ENCODE peak calls at places on chromosomes 3 and 15, in eight cellular contexts. One of them, this sample, is unnamed.

GRCh38 chr15:92655178-92655995 is at the start of gene FAM174B:
- DNase-seq in AG04450: no peak
- DNase-seq in cardiac fibroblast: no peak
- DNase-seq in GM23248: peak
- DNase-seq in myocyte: peak
- DNase-seq in stimulated activated CD4-positive, alpha-beta T cell treated with anti-CD3 and anti-CD28 coated beads, Interleukin-12 subunit alpha, Interleukin-12 subunit beta, amount 100 ng/mL, for 4 hours: peak
- DNase-seq in amygdala: no peak
- DNase-seq in NCI-H748 treated with DMSO at 0.1 percent for 48 hours: peak
- DNase-seq in this sample: peak

GRCh38 chr15:68227806-68228142 is 1.8 kb downstream of the CLN6 start:
- DNase-seq in stimulated activated CD4-positive, alpha-beta T cell treated with anti-CD3 and anti-CD28 coated beads, Interleukin-12 subunit alpha, Interleukin-12 subunit beta, amount 100 ng/mL, for 4 hours: no peak
- DNase-seq in cardiac fibroblast: no peak
- DNase-seq in myocyte: no peak
- DNase-seq in GM23248: no peak
- DNase-seq in AG04450: no peak
- DNase-seq in NCI-H748 treated with DMSO at 0.1 percent for 48 hours: no peak
- DNase-seq in amygdala: no peak
- DNase-seq in this sample: no peak

GRCh38 chr3:46551615-46552014 is 14.5 kb downstream of the LRRC2 start:
- DNase-seq in AG04450: no peak
- DNase-seq in cardiac fibroblast: peak
- DNase-seq in NCI-H748 treated with DMSO at 0.1 percent for 48 hours: no peak
- DNase-seq in myocyte: no peak
- DNase-seq in amygdala: no peak
- DNase-seq in GM23248: no peak
- DNase-seq in stimulated activated CD4-positive, alpha-beta T cell treated with anti-CD3 and anti-CD28 coated beads, Interleukin-12 subunit alpha, Interleukin-12 subunit beta, amount 100 ng/mL, for 4 hours: no peak
- DNase-seq in this sample: no peak

GRCh38 chr15:49831206-49831965 is 210.5 kb downstream of the DTWD1 start:
- DNase-seq in cardiac fibroblast: peak
- DNase-seq in stimulated activated CD4-positive, alpha-beta T cell treated with anti-CD3 and anti-CD28 coated beads, Interleukin-12 subunit alpha, Interleukin-12 subunit beta, amount 100 ng/mL, for 4 hours: no peak
- DNase-seq in myocyte: peak
- DNase-seq in amygdala: no peak
- DNase-seq in GM23248: peak
- DNase-seq in AG04450: no peak
- DNase-seq in NCI-H748 treated with DMSO at 0.1 percent for 48 hours: no peak
- DNase-seq in this sample: no peak

GRCh38 chr3:13543251-13543650 is 5.7 kb upstream of the FBLN2 start:
- DNase-seq in cardiac fibroblast: peak
- DNase-seq in AG04450: peak
- DNase-seq in GM23248: peak
- DNase-seq in amygdala: no peak
- DNase-seq in stimulated activated CD4-positive, alpha-beta T cell treated with anti-CD3 and anti-CD28 coated beads, Interleukin-12 subunit alpha, Interleukin-12 subunit beta, amount 100 ng/mL, for 4 hours: no peak
- DNase-seq in NCI-H748 treated with DMSO at 0.1 percent for 48 hours: no peak
- DNase-seq in myocyte: peak
- DNase-seq in this sample: no peak

GRCh38 chr3:130934442-130935089 is 40.7 kb downstream of the ATP2C1 start:
- DNase-seq in GM23248: peak
- DNase-seq in AG04450: no peak
- DNase-seq in myocyte: no peak
- DNase-seq in NCI-H748 treated with DMSO at 0.1 percent for 48 hours: no peak
- DNase-seq in cardiac fibroblast: no peak
- DNase-seq in amygdala: no peak
- DNase-seq in stimulated activated CD4-positive, alpha-beta T cell treated with anti-CD3 and anti-CD28 coated beads, Interleukin-12 subunit alpha, Interleukin-12 subunit beta, amount 100 ng/mL, for 4 hours: no peak
- DNase-seq in this sample: no peak

GRCh38 chr15:73704869-73705645 is 20.9 kb downstream of the CD276 start:
- DNase-seq in cardiac fibroblast: peak
- DNase-seq in NCI-H748 treated with DMSO at 0.1 percent for 48 hours: no peak
- DNase-seq in myocyte: peak
- DNase-seq in GM23248: peak
- DNase-seq in stimulated activated CD4-positive, alpha-beta T cell treated with anti-CD3 and anti-CD28 coated beads, Interleukin-12 subunit alpha, Interleukin-12 subunit beta, amount 100 ng/mL, for 4 hours: peak
- DNase-seq in AG04450: no peak
- DNase-seq in amygdala: no peak
- DNase-seq in this sample: peak

GRCh38 chr15:74133703-74134386 is 3.5 kb downstream of the ISLR2 start:
- DNase-seq in stimulated activated CD4-positive, alpha-beta T cell treated with anti-CD3 and anti-CD28 coated beads, Interleukin-12 subunit alpha, Interleukin-12 subunit beta, amount 100 ng/mL, for 4 hours: no peak
- DNase-seq in myocyte: no peak
- DNase-seq in AG04450: no peak
- DNase-seq in NCI-H748 treated with DMSO at 0.1 percent for 48 hours: no peak
- DNase-seq in GM23248: no peak
- DNase-seq in amygdala: no peak
- DNase-seq in cardiac fibroblast: no peak
- DNase-seq in this sample: no peak

GRCh38 chr15:101808201-101808600 is 3.8 kb upstream of the OR4F15 start:
- DNase-seq in stimulated activated CD4-positive, alpha-beta T cell treated with anti-CD3 and anti-CD28 coated beads, Interleukin-12 subunit alpha, Interleukin-12 subunit beta, amount 100 ng/mL, for 4 hours: no peak
- DNase-seq in cardiac fibroblast: peak
- DNase-seq in amygdala: no peak
- DNase-seq in AG04450: peak
- DNase-seq in GM23248: peak
- DNase-seq in NCI-H748 treated with DMSO at 0.1 percent for 48 hours: no peak
- DNase-seq in myocyte: peak
- DNase-seq in this sample: no peak

GRCh38 chr3:194368918-194369317 is 625 bp downstream of the LRRC15 start:
- DNase-seq in amygdala: no peak
- DNase-seq in stimulated activated CD4-positive, alpha-beta T cell treated with anti-CD3 and anti-CD28 coated beads, Interleukin-12 subunit alpha, Interleukin-12 subunit beta, amount 100 ng/mL, for 4 hours: no peak
- DNase-seq in NCI-H748 treated with DMSO at 0.1 percent for 48 hours: no peak
- DNase-seq in myocyte: no peak
- DNase-seq in cardiac fibroblast: no peak
- DNase-seq in AG04450: no peak
- DNase-seq in GM23248: no peak
- DNase-seq in this sample: no peak

GRCh38 chr3:146308682-146309081 is 57.8 kb upstream of the PLSCR4 start:
- DNase-seq in AG04450: peak
- DNase-seq in myocyte: peak
- DNase-seq in GM23248: peak
- DNase-seq in cardiac fibroblast: peak
- DNase-seq in amygdala: no peak
- DNase-seq in NCI-H748 treated with DMSO at 0.1 percent for 48 hours: no peak
- DNase-seq in stimulated activated CD4-positive, alpha-beta T cell treated with anti-CD3 and anti-CD28 coated beads, Interleukin-12 subunit alpha, Interleukin-12 subunit beta, amount 100 ng/mL, for 4 hours: no peak
- DNase-seq in this sample: no peak

GRCh38 chr3:43497905-43498365 is 123.9 kb downstream of the ANO10 start:
- DNase-seq in myocyte: no peak
- DNase-seq in NCI-H748 treated with DMSO at 0.1 percent for 48 hours: no peak
- DNase-seq in amygdala: no peak
- DNase-seq in stimulated activated CD4-positive, alpha-beta T cell treated with anti-CD3 and anti-CD28 coated beads, Interleukin-12 subunit alpha, Interleukin-12 subunit beta, amount 100 ng/mL, for 4 hours: no peak
- DNase-seq in cardiac fibroblast: peak
- DNase-seq in GM23248: peak
- DNase-seq in AG04450: no peak
- DNase-seq in this sample: no peak

GRCh38 chr3:157226173-157226847 is 66.4 kb upstream of the CCNL1 start:
- DNase-seq in amygdala: no peak
- DNase-seq in NCI-H748 treated with DMSO at 0.1 percent for 48 hours: no peak
- DNase-seq in stimulated activated CD4-positive, alpha-beta T cell treated with anti-CD3 and anti-CD28 coated beads, Interleukin-12 subunit alpha, Interleukin-12 subunit beta, amount 100 ng/mL, for 4 hours: no peak
- DNase-seq in GM23248: peak
- DNase-seq in AG04450: no peak
- DNase-seq in myocyte: no peak
- DNase-seq in cardiac fibroblast: peak
- DNase-seq in this sample: no peak

GRCh38 chr3:116905805-116906204 is 196.2 kb downstream of the TUSC7 start:
- DNase-seq in AG04450: no peak
- DNase-seq in myocyte: peak
- DNase-seq in stimulated activated CD4-positive, alpha-beta T cell treated with anti-CD3 and anti-CD28 coated beads, Interleukin-12 subunit alpha, Interleukin-12 subunit beta, amount 100 ng/mL, for 4 hours: no peak
- DNase-seq in amygdala: no peak
- DNase-seq in GM23248: peak
- DNase-seq in NCI-H748 treated with DMSO at 0.1 percent for 48 hours: no peak
- DNase-seq in cardiac fibroblast: no peak
- DNase-seq in this sample: no peak

GRCh38 chr15:95105229-95105628 is 873.9 kb downstream of the MCTP2 start:
- DNase-seq in myocyte: no peak
- DNase-seq in cardiac fibroblast: peak
- DNase-seq in GM23248: peak
- DNase-seq in stimulated activated CD4-positive, alpha-beta T cell treated with anti-CD3 and anti-CD28 coated beads, Interleukin-12 subunit alpha, Interleukin-12 subunit beta, amount 100 ng/mL, for 4 hours: no peak
- DNase-seq in NCI-H748 treated with DMSO at 0.1 percent for 48 hours: no peak
- DNase-seq in AG04450: no peak
- DNase-seq in amygdala: no peak
- DNase-seq in this sample: no peak

GRCh38 chr15:82043130-82043673 is 2.6 kb downstream of the MEX3B start:
- DNase-seq in AG04450: no peak
- DNase-seq in myocyte: no peak
- DNase-seq in amygdala: no peak
- DNase-seq in cardiac fibroblast: no peak
- DNase-seq in NCI-H748 treated with DMSO at 0.1 percent for 48 hours: no peak
- DNase-seq in stimulated activated CD4-positive, alpha-beta T cell treated with anti-CD3 and anti-CD28 coated beads, Interleukin-12 subunit alpha, Interleukin-12 subunit beta, amount 100 ng/mL, for 4 hours: no peak
- DNase-seq in GM23248: no peak
- DNase-seq in this sample: no peak

GRCh38 chr3:160179906-160180305 is 45.3 kb upstream of the C3orf80 start:
- DNase-seq in myocyte: no peak
- DNase-seq in amygdala: no peak
- DNase-seq in cardiac fibroblast: no peak
- DNase-seq in AG04450: no peak
- DNase-seq in NCI-H748 treated with DMSO at 0.1 percent for 48 hours: no peak
- DNase-seq in stimulated activated CD4-positive, alpha-beta T cell treated with anti-CD3 and anti-CD28 coated beads, Interleukin-12 subunit alpha, Interleukin-12 subunit beta, amount 100 ng/mL, for 4 hours: no peak
- DNase-seq in GM23248: no peak
- DNase-seq in this sample: no peak

GRCh38 chr3:33645060-33645841 is 72.8 kb downstream of the CLASP2 start:
- DNase-seq in GM23248: peak
- DNase-seq in cardiac fibroblast: peak
- DNase-seq in NCI-H748 treated with DMSO at 0.1 percent for 48 hours: peak
- DNase-seq in AG04450: no peak
- DNase-seq in amygdala: no peak
- DNase-seq in stimulated activated CD4-positive, alpha-beta T cell treated with anti-CD3 and anti-CD28 coated beads, Interleukin-12 subunit alpha, Interleukin-12 subunit beta, amount 100 ng/mL, for 4 hours: no peak
- DNase-seq in myocyte: peak
- DNase-seq in this sample: no peak

GRCh38 chr3:8713901-8714759 is 19.5 kb upstream of the CAV3 start:
- DNase-seq in amygdala: no peak
- DNase-seq in stimulated activated CD4-positive, alpha-beta T cell treated with anti-CD3 and anti-CD28 coated beads, Interleukin-12 subunit alpha, Interleukin-12 subunit beta, amount 100 ng/mL, for 4 hours: no peak
- DNase-seq in myocyte: peak
- DNase-seq in cardiac fibroblast: peak
- DNase-seq in NCI-H748 treated with DMSO at 0.1 percent for 48 hours: no peak
- DNase-seq in GM23248: peak
- DNase-seq in AG04450: no peak
- DNase-seq in this sample: peak

GRCh38 chr15:49645937-49646336 is 25.1 kb downstream of the DTWD1 start:
- DNase-seq in amygdala: no peak
- DNase-seq in GM23248: peak
- DNase-seq in NCI-H748 treated with DMSO at 0.1 percent for 48 hours: no peak
- DNase-seq in cardiac fibroblast: peak
- DNase-seq in AG04450: no peak
- DNase-seq in myocyte: peak
- DNase-seq in stimulated activated CD4-positive, alpha-beta T cell treated with anti-CD3 and anti-CD28 coated beads, Interleukin-12 subunit alpha, Interleukin-12 subunit beta, amount 100 ng/mL, for 4 hours: no peak
- DNase-seq in this sample: no peak

GRCh38 chr3:190053919-190054672 is 66.6 kb downstream of the P3H2 start:
- DNase-seq in AG04450: no peak
- DNase-seq in cardiac fibroblast: peak
- DNase-seq in amygdala: no peak
- DNase-seq in stimulated activated CD4-positive, alpha-beta T cell treated with anti-CD3 and anti-CD28 coated beads, Interleukin-12 subunit alpha, Interleukin-12 subunit beta, amount 100 ng/mL, for 4 hours: no peak
- DNase-seq in GM23248: peak
- DNase-seq in NCI-H748 treated with DMSO at 0.1 percent for 48 hours: no peak
- DNase-seq in myocyte: peak
- DNase-seq in this sample: no peak

GRCh38 chr3:131602011-131602779 is 99.4 kb upstream of the MRPL3 start:
- DNase-seq in NCI-H748 treated with DMSO at 0.1 percent for 48 hours: no peak
- DNase-seq in cardiac fibroblast: no peak
- DNase-seq in GM23248: peak
- DNase-seq in stimulated activated CD4-positive, alpha-beta T cell treated with anti-CD3 and anti-CD28 coated beads, Interleukin-12 subunit alpha, Interleukin-12 subunit beta, amount 100 ng/mL, for 4 hours: no peak
- DNase-seq in myocyte: peak
- DNase-seq in AG04450: no peak
- DNase-seq in amygdala: no peak
- DNase-seq in this sample: no peak

GRCh38 chr15:75204340-75205063 is 2.8 kb downstream of the C15orf39 start:
- DNase-seq in GM23248: peak
- DNase-seq in stimulated activated CD4-positive, alpha-beta T cell treated with anti-CD3 and anti-CD28 coated beads, Interleukin-12 subunit alpha, Interleukin-12 subunit beta, amount 100 ng/mL, for 4 hours: peak
- DNase-seq in myocyte: peak
- DNase-seq in NCI-H748 treated with DMSO at 0.1 percent for 48 hours: peak
- DNase-seq in AG04450: peak
- DNase-seq in amygdala: peak
- DNase-seq in cardiac fibroblast: peak
- DNase-seq in this sample: peak

GRCh38 chr3:182450942-182451607 is 342.2 kb upstream of the ATP11B start:
- DNase-seq in stimulated activated CD4-positive, alpha-beta T cell treated with anti-CD3 and anti-CD28 coated beads, Interleukin-12 subunit alpha, Interleukin-12 subunit beta, amount 100 ng/mL, for 4 hours: no peak
- DNase-seq in amygdala: no peak
- DNase-seq in AG04450: no peak
- DNase-seq in myocyte: no peak
- DNase-seq in cardiac fibroblast: no peak
- DNase-seq in NCI-H748 treated with DMSO at 0.1 percent for 48 hours: no peak
- DNase-seq in GM23248: no peak
- DNase-seq in this sample: no peak

GRCh38 chr3:52108302-52109232 is 45.7 kb downstream of the POC1A start:
- DNase-seq in GM23248: no peak
- DNase-seq in stimulated activated CD4-positive, alpha-beta T cell treated with anti-CD3 and anti-CD28 coated beads, Interleukin-12 subunit alpha, Interleukin-12 subunit beta, amount 100 ng/mL, for 4 hours: no peak
- DNase-seq in cardiac fibroblast: peak
- DNase-seq in amygdala: peak
- DNase-seq in myocyte: peak
- DNase-seq in NCI-H748 treated with DMSO at 0.1 percent for 48 hours: no peak
- DNase-seq in AG04450: no peak
- DNase-seq in this sample: no peak

GRCh38 chr3:46979958-46980497 is 562 bp downstream of the NBEAL2 start:
- DNase-seq in myocyte: no peak
- DNase-seq in amygdala: no peak
- DNase-seq in AG04450: no peak
- DNase-seq in GM23248: peak
- DNase-seq in NCI-H748 treated with DMSO at 0.1 percent for 48 hours: no peak
- DNase-seq in cardiac fibroblast: no peak
- DNase-seq in stimulated activated CD4-positive, alpha-beta T cell treated with anti-CD3 and anti-CD28 coated beads, Interleukin-12 subunit alpha, Interleukin-12 subunit beta, amount 100 ng/mL, for 4 hours: no peak
- DNase-seq in this sample: no peak

GRCh38 chr3:178996399-178996798 is 75.2 kb downstream of the ZMAT3 start:
- DNase-seq in myocyte: no peak
- DNase-seq in AG04450: no peak
- DNase-seq in amygdala: no peak
- DNase-seq in NCI-H748 treated with DMSO at 0.1 percent for 48 hours: no peak
- DNase-seq in cardiac fibroblast: no peak
- DNase-seq in stimulated activated CD4-positive, alpha-beta T cell treated with anti-CD3 and anti-CD28 coated beads, Interleukin-12 subunit alpha, Interleukin-12 subunit beta, amount 100 ng/mL, for 4 hours: no peak
- DNase-seq in GM23248: no peak
- DNase-seq in this sample: no peak

GRCh38 chr15:67855842-67856241 is 16.0 kb upstream of the RNU6-1 start:
- DNase-seq in GM23248: no peak
- DNase-seq in NCI-H748 treated with DMSO at 0.1 percent for 48 hours: no peak
- DNase-seq in cardiac fibroblast: no peak
- DNase-seq in myocyte: no peak
- DNase-seq in AG04450: no peak
- DNase-seq in amygdala: no peak
- DNase-seq in stimulated activated CD4-positive, alpha-beta T cell treated with anti-CD3 and anti-CD28 coated beads, Interleukin-12 subunit alpha, Interleukin-12 subunit beta, amount 100 ng/mL, for 4 hours: no peak
- DNase-seq in this sample: no peak

GRCh38 chr15:101037090-101037830 is 118.1 kb downstream of the LRRK1 start:
- DNase-seq in GM23248: no peak
- DNase-seq in NCI-H748 treated with DMSO at 0.1 percent for 48 hours: no peak
- DNase-seq in myocyte: no peak
- DNase-seq in amygdala: no peak
- DNase-seq in AG04450: no peak
- DNase-seq in stimulated activated CD4-positive, alpha-beta T cell treated with anti-CD3 and anti-CD28 coated beads, Interleukin-12 subunit alpha, Interleukin-12 subunit beta, amount 100 ng/mL, for 4 hours: no peak
- DNase-seq in cardiac fibroblast: no peak
- DNase-seq in this sample: no peak

GRCh38 chr3:68876112-68876713 is 56.1 kb downstream of the TAFA4 start:
- DNase-seq in stimulated activated CD4-positive, alpha-beta T cell treated with anti-CD3 and anti-CD28 coated beads, Interleukin-12 subunit alpha, Interleukin-12 subunit beta, amount 100 ng/mL, for 4 hours: no peak
- DNase-seq in AG04450: peak
- DNase-seq in NCI-H748 treated with DMSO at 0.1 percent for 48 hours: peak
- DNase-seq in myocyte: peak
- DNase-seq in cardiac fibroblast: peak
- DNase-seq in amygdala: no peak
- DNase-seq in GM23248: peak
- DNase-seq in this sample: no peak